ENCODE peak calls at places on chromosomes 11 and 22, in six cellular contexts. T is heart left ventricle, M is upper lobe of left lung, Q is HCT116, I is K562, D is GM12878. Z is an unnamed sample.

GRCh38 chr22:46421272-46421671 is 85.8 kb downstream of the TRMU start:
- ATAC-seq in Q (no peak), I (no peak), M (no peak), T (no peak), D (peak), Z (no peak)

GRCh38 chr22:43470218-43470617 is 58.4 kb downstream of the MPPED1 start:
- ATAC-seq in M (no peak), T (no peak), D (no peak), I (no peak), Q (no peak), Z (no peak)

GRCh38 chr22:17931400-17931825 is 92.9 kb downstream of the MICAL3 start:
- ATAC-seq in Q (peak), I (no peak), D (no peak), T (peak), M (no peak), Z (no peak)

GRCh38 chr11:129738242-129738641 is 77.4 kb upstream of the TMEM45B start:
- ATAC-seq in M (no peak), D (no peak), Q (no peak), T (no peak), I (no peak), Z (no peak)

GRCh38 chr11:23569547-23569946 is 709.3 kb upstream of the CCDC179 start:
- ATAC-seq in Q (no peak), I (no peak), T (no peak), D (peak), M (no peak), Z (no peak)

GRCh38 chr11:6862961-6863360 is at the start of gene OR10A2:
- ATAC-seq in T (peak), Q (peak), I (peak), M (no peak), D (no peak), Z (no peak)

GRCh38 chr11:104999716-105000115 is 23.3 kb downstream of the CASP5 start:
- ATAC-seq in I (no peak), Q (no peak), M (no peak), D (no peak), T (no peak), Z (no peak)

GRCh38 chr11:123474994-123475393 is 44.9 kb downstream of the GRAMD1B start:
- ATAC-seq in Q (no peak), M (no peak), I (no peak), D (no peak), T (no peak), Z (no peak)

GRCh38 chr11:121321614-121322243 is 29.2 kb downstream of the SC5D start:
- ATAC-seq in Q (peak), I (peak), D (peak), M (peak), T (peak), Z (no peak)

GRCh38 chr22:50115693-50116092 is 25.9 kb downstream of the MOV10L1 start:
- ATAC-seq in I (no peak), Q (no peak), M (no peak), T (no peak), D (no peak), Z (no peak)

GRCh38 chr22:37284126-37284806 is 2.0 kb downstream of the CYTH4 start:
- ATAC-seq in Q (no peak), T (no peak), M (peak), D (peak), I (no peak), Z (peak)

GRCh38 chr11:8624698-8625097 is 30.7 kb upstream of the STK33 start:
- ATAC-seq in T (peak), M (no peak), I (no peak), D (no peak), Q (no peak), Z (no peak)

GRCh38 chr11:45142241-45142885 is 4.1 kb upstream of the PRDM11 start:
- ATAC-seq in M (no peak), I (no peak), D (no peak), Q (no peak), T (no peak), Z (no peak)

GRCh38 chr11:123235687-123236261 is 40.7 kb upstream of the CLMP start:
- ATAC-seq in Q (peak), T (peak), D (no peak), I (no peak), M (peak), Z (peak)

DNA sequence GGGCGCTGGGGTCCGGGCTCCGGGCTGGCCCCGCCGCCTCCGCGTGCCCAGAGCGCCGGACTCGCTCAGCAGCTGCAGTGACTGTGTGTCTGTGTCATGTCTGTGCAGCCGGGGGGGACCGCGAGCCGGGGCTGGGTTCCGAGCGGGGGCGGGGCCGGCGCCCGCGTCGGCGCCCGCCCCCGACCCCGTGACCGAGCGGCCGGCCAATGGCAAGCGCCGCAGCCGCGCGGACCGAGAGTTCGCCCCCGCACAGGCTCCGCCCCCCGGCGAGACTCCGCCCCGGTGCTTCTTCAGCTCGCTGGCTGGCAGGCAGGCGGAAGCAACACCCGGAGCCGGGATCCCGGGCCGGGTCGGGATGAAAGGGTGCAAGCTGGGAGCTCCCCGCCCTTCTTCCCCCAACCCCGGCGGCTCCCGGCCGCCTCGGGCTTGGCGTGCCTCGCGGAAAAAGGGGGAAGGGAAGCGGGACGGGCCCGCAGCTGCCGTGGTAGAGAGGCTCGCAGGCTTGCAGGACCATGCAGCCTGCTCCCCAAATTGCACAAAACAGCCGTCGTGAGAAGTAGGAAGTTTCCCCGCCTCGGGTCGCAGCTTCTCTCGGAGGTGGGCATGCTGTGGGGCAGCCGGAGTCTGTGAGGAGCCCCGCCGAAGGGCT is 775 bp upstream of the LARGE1 start:
- ATAC-seq in D (peak), T (peak), M (peak), Q (peak), I (peak), Z (peak)
- TF ChIP-seq POLR2A in D (peak), T (peak), M (peak), Q (no peak), I (no peak), Z (peak)

GRCh38 chr22:44734801-44735517 is 17.4 kb upstream of the ARHGAP8 start:
- ATAC-seq in D (no peak), M (no peak), I (no peak), Q (no peak), T (no peak), Z (no peak)
- TF ChIP-seq CTCF in D (no peak), M (no peak), I (no peak), Q (no peak), T (no peak), Z (no peak)

GRCh38 chr22:20953668-20954500 is 13.2 kb upstream of the AIFM3 start:
- ATAC-seq in D (no peak), M (no peak), I (peak), Q (no peak), T (no peak), Z (peak)
- H3K27ac ChIP-seq in D (no peak), M (no peak), I (peak), Q (no peak), T (no peak), Z (no peak)

GRCh38 chr11:116823031-116823843 is at the start of gene APOA4:
- ATAC-seq in I (no peak), Q (no peak), M (no peak), T (no peak), D (no peak), Z (no peak)
- TF ChIP-seq POLR2A in I (no peak), Q (no peak), M (no peak), T (no peak), D (no peak), Z (no peak)